ENCODE peak calls at places on chromosome 13, in ten cellular contexts. One of them, this sample, is unnamed.
A peak's percentile ranks its signal among the peaks of the same experiment; 100 is the strongest.

GRCh38 chr13:112976526-112976925 is 7.5 kb downstream of the MCF2L start:
- DNase-seq in neural progenitor cell: no peak
- DNase-seq in CD8-positive, alpha-beta memory T cell: no peak
- DNase-seq in coronary artery: no peak
- DNase-seq in Panc1: no peak
- DNase-seq in heart left ventricle: no peak
- DNase-seq in tibial nerve: no peak
- DNase-seq in left ventricle myocardium inferior: no peak
- DNase-seq in fibroblast of lung: no peak
- DNase-seq in IMR-90: no peak
- DNase-seq in this sample: no peak

GRCh38 chr13:21040120-21040834 is 21.1 kb downstream of the LATS2 start:
- DNase-seq in CD8-positive, alpha-beta memory T cell: no peak
- DNase-seq in IMR-90: no peak
- DNase-seq in left ventricle myocardium inferior: no peak
- DNase-seq in coronary artery: no peak
- DNase-seq in neural progenitor cell: no peak
- DNase-seq in fibroblast of lung: no peak
- DNase-seq in tibial nerve: no peak
- DNase-seq in heart left ventricle: no peak
- DNase-seq in Panc1: no peak
- DNase-seq in this sample: no peak

GRCh38 chr13:106696719-106697118 is 128.8 kb upstream of the ARGLU1 start:
- DNase-seq in coronary artery: no peak
- DNase-seq in heart left ventricle: no peak
- DNase-seq in IMR-90: no peak
- DNase-seq in left ventricle myocardium inferior: no peak
- DNase-seq in tibial nerve: no peak
- DNase-seq in neural progenitor cell: no peak
- DNase-seq in Panc1: no peak
- DNase-seq in fibroblast of lung: no peak
- DNase-seq in CD8-positive, alpha-beta memory T cell: no peak
- DNase-seq in this sample: no peak

GRCh38 chr13:113918580-113918979 is 54.7 kb upstream of the GAS6 start:
- DNase-seq in tibial nerve: no peak
- DNase-seq in heart left ventricle: no peak
- DNase-seq in left ventricle myocardium inferior: no peak
- DNase-seq in Panc1: no peak
- DNase-seq in IMR-90: no peak
- DNase-seq in CD8-positive, alpha-beta memory T cell: no peak
- DNase-seq in fibroblast of lung: no peak
- DNase-seq in coronary artery: peak; percentile 41
- DNase-seq in neural progenitor cell: no peak
- DNase-seq in this sample: no peak

GRCh38 chr13:23949200-23949599 is 51.9 kb upstream of the C1QTNF9B start:
- DNase-seq in left ventricle myocardium inferior: no peak
- DNase-seq in IMR-90: no peak
- DNase-seq in neural progenitor cell: no peak
- DNase-seq in tibial nerve: no peak
- DNase-seq in Panc1: no peak
- DNase-seq in CD8-positive, alpha-beta memory T cell: no peak
- DNase-seq in coronary artery: no peak
- DNase-seq in fibroblast of lung: no peak
- DNase-seq in heart left ventricle: no peak
- DNase-seq in this sample: no peak

GRCh38 chr13:62309904-62310303 is 894.3 kb upstream of the PCDH20 start:
- DNase-seq in fibroblast of lung: no peak
- DNase-seq in IMR-90: no peak
- DNase-seq in tibial nerve: no peak
- DNase-seq in coronary artery: no peak
- DNase-seq in CD8-positive, alpha-beta memory T cell: no peak
- DNase-seq in neural progenitor cell: peak; percentile 4
- DNase-seq in left ventricle myocardium inferior: no peak
- DNase-seq in heart left ventricle: no peak
- DNase-seq in Panc1: no peak
- DNase-seq in this sample: no peak

GRCh38 chr13:34338102-34338501 is 520.2 kb downstream of the RFC3 start:
- DNase-seq in CD8-positive, alpha-beta memory T cell: no peak
- DNase-seq in IMR-90: no peak
- DNase-seq in left ventricle myocardium inferior: no peak
- DNase-seq in coronary artery: no peak
- DNase-seq in Panc1: no peak
- DNase-seq in neural progenitor cell: no peak
- DNase-seq in heart left ventricle: no peak
- DNase-seq in tibial nerve: no peak
- DNase-seq in fibroblast of lung: no peak
- DNase-seq in this sample: no peak

GRCh38 chr13:113582841-113583631 is 1.5 kb upstream of the TFDP1 start:
- DNase-seq in left ventricle myocardium inferior: no peak
- DNase-seq in heart left ventricle: no peak
- DNase-seq in fibroblast of lung: no peak
- DNase-seq in CD8-positive, alpha-beta memory T cell: peak; percentile 40
- DNase-seq in tibial nerve: no peak
- DNase-seq in neural progenitor cell: no peak
- DNase-seq in coronary artery: peak; percentile 67
- DNase-seq in IMR-90: no peak
- DNase-seq in Panc1: no peak
- DNase-seq in this sample: no peak

GRCh38 chr13:28273919-28274318 is 135.6 kb downstream of the PAN3 start:
- DNase-seq in IMR-90: peak; percentile 3
- DNase-seq in Panc1: no peak
- DNase-seq in CD8-positive, alpha-beta memory T cell: no peak
- DNase-seq in coronary artery: no peak
- DNase-seq in fibroblast of lung: no peak
- DNase-seq in heart left ventricle: no peak
- DNase-seq in neural progenitor cell: peak; percentile 6
- DNase-seq in left ventricle myocardium inferior: no peak
- DNase-seq in tibial nerve: no peak
- DNase-seq in this sample: no peak

GRCh38 chr13:35700661-35701060 is 224.2 kb upstream of the MAB21L1 start:
- DNase-seq in Panc1: no peak
- DNase-seq in fibroblast of lung: peak; percentile 81
- DNase-seq in CD8-positive, alpha-beta memory T cell: no peak
- DNase-seq in tibial nerve: no peak
- DNase-seq in left ventricle myocardium inferior: no peak
- DNase-seq in neural progenitor cell: no peak
- DNase-seq in coronary artery: no peak
- DNase-seq in IMR-90: peak; percentile 72
- DNase-seq in heart left ventricle: no peak
- DNase-seq in this sample: no peak

GRCh38 chr13:33178197-33178699 is 107.3 kb downstream of the STARD13 start:
- DNase-seq in heart left ventricle: no peak
- DNase-seq in neural progenitor cell: no peak
- DNase-seq in tibial nerve: no peak
- DNase-seq in left ventricle myocardium inferior: no peak
- DNase-seq in CD8-positive, alpha-beta memory T cell: no peak
- DNase-seq in Panc1: no peak
- DNase-seq in IMR-90: no peak
- DNase-seq in fibroblast of lung: no peak
- DNase-seq in coronary artery: no peak
- DNase-seq in this sample: no peak

GRCh38 chr13:52450793-52451116 is 321 bp upstream of the VPS36 start:
- DNase-seq in left ventricle myocardium inferior: no peak
- DNase-seq in heart left ventricle: no peak
- DNase-seq in tibial nerve: no peak
- DNase-seq in neural progenitor cell: no peak
- DNase-seq in IMR-90: no peak
- DNase-seq in coronary artery: no peak
- DNase-seq in fibroblast of lung: no peak
- DNase-seq in CD8-positive, alpha-beta memory T cell: no peak
- DNase-seq in Panc1: no peak
- DNase-seq in this sample: no peak

GRCh38 chr13:52452470-52452869 is 2.0 kb upstream of the VPS36 start:
- DNase-seq in fibroblast of lung: no peak
- DNase-seq in neural progenitor cell: no peak
- DNase-seq in heart left ventricle: no peak
- DNase-seq in coronary artery: no peak
- DNase-seq in Panc1: no peak
- DNase-seq in left ventricle myocardium inferior: no peak
- DNase-seq in IMR-90: no peak
- DNase-seq in CD8-positive, alpha-beta memory T cell: no peak
- DNase-seq in tibial nerve: no peak
- DNase-seq in this sample: no peak

GRCh38 chr13:52454825-52455676 is at the start of gene CKAP2:
- DNase-seq in tibial nerve: peak; percentile 89
- DNase-seq in left ventricle myocardium inferior: peak; percentile 93
- DNase-seq in fibroblast of lung: peak; percentile 92
- DNase-seq in Panc1: peak; percentile 78
- DNase-seq in heart left ventricle: peak; percentile 95
- DNase-seq in neural progenitor cell: peak; percentile 98
- DNase-seq in CD8-positive, alpha-beta memory T cell: peak; percentile 95
- DNase-seq in coronary artery: peak; percentile 95
- DNase-seq in IMR-90: peak; percentile 93
- DNase-seq in this sample: peak; percentile 84

GRCh38 chr13:52455677-52456041 is 381 bp downstream of the CKAP2 start:
- DNase-seq in Panc1: peak; percentile 20
- DNase-seq in fibroblast of lung: peak; percentile 52
- DNase-seq in CD8-positive, alpha-beta memory T cell: peak; percentile 79
- DNase-seq in neural progenitor cell: peak; percentile 96
- DNase-seq in tibial nerve: peak; percentile 15
- DNase-seq in left ventricle myocardium inferior: peak; percentile 65
- DNase-seq in heart left ventricle: peak; percentile 76
- DNase-seq in IMR-90: peak; percentile 43
- DNase-seq in coronary artery: peak; percentile 79
- DNase-seq in this sample: peak; percentile 7

GRCh38 chr13:52454459-52454824 is 836 bp upstream of the CKAP2 start:
- DNase-seq in tibial nerve: no peak
- DNase-seq in neural progenitor cell: peak; percentile 32
- DNase-seq in heart left ventricle: no peak
- DNase-seq in fibroblast of lung: peak; percentile 13
- DNase-seq in IMR-90: peak; percentile 8
- DNase-seq in Panc1: no peak
- DNase-seq in CD8-positive, alpha-beta memory T cell: peak; percentile 54
- DNase-seq in left ventricle myocardium inferior: no peak
- DNase-seq in coronary artery: no peak
- DNase-seq in this sample: no peak
- H3K27ac ChIP-seq in tibial nerve: peak overlapping the region; percentile 89
- H3K27ac ChIP-seq in neural progenitor cell: no peak overlapping the region
- H3K27ac ChIP-seq in heart left ventricle: peak overlapping the region; percentile 94
- H3K27ac ChIP-seq in fibroblast of lung: peak overlapping the region; percentile 77
- H3K27ac ChIP-seq in IMR-90: peak overlapping the region; percentile 49
- H3K27ac ChIP-seq in Panc1: peak overlapping the region; percentile 93
- H3K27ac ChIP-seq in CD8-positive, alpha-beta memory T cell: peak overlapping the region; percentile 89
- H3K27ac ChIP-seq in left ventricle myocardium inferior: peak overlapping the region; percentile 92
- H3K27ac ChIP-seq in coronary artery: no peak overlapping the region
- H3K27ac ChIP-seq in this sample: no peak overlapping the region

GRCh38 chr13:99653526-99653925 is 152.3 kb downstream of the TM9SF2 start:
- DNase-seq in IMR-90: no peak
- DNase-seq in heart left ventricle: no peak
- DNase-seq in fibroblast of lung: no peak
- DNase-seq in tibial nerve: no peak
- DNase-seq in coronary artery: no peak
- DNase-seq in Panc1: no peak
- DNase-seq in left ventricle myocardium inferior: no peak
- DNase-seq in CD8-positive, alpha-beta memory T cell: no peak
- DNase-seq in neural progenitor cell: no peak
- DNase-seq in this sample: no peak

GRCh38 chr13:99652141-99652540 is 150.9 kb downstream of the TM9SF2 start:
- DNase-seq in fibroblast of lung: no peak
- DNase-seq in coronary artery: no peak
- DNase-seq in neural progenitor cell: no peak
- DNase-seq in CD8-positive, alpha-beta memory T cell: no peak
- DNase-seq in IMR-90: no peak
- DNase-seq in tibial nerve: no peak
- DNase-seq in Panc1: no peak
- DNase-seq in left ventricle myocardium inferior: no peak
- DNase-seq in heart left ventricle: no peak
- DNase-seq in this sample: no peak

GRCh38 chr13:99654076-99654475 is 152.8 kb downstream of the TM9SF2 start:
- DNase-seq in Panc1: no peak
- DNase-seq in heart left ventricle: no peak
- DNase-seq in neural progenitor cell: no peak
- DNase-seq in CD8-positive, alpha-beta memory T cell: no peak
- DNase-seq in left ventricle myocardium inferior: no peak
- DNase-seq in fibroblast of lung: no peak
- DNase-seq in IMR-90: no peak
- DNase-seq in coronary artery: no peak
- DNase-seq in tibial nerve: no peak
- DNase-seq in this sample: no peak

GRCh38 chr13:99651016-99651415 is 149.7 kb downstream of the TM9SF2 start:
- DNase-seq in fibroblast of lung: no peak
- DNase-seq in IMR-90: no peak
- DNase-seq in heart left ventricle: no peak
- DNase-seq in coronary artery: no peak
- DNase-seq in Panc1: no peak
- DNase-seq in tibial nerve: no peak
- DNase-seq in neural progenitor cell: no peak
- DNase-seq in left ventricle myocardium inferior: no peak
- DNase-seq in CD8-positive, alpha-beta memory T cell: no peak
- DNase-seq in this sample: no peak

GRCh38 chr13:99652901-99653300 is 151.6 kb downstream of the TM9SF2 start:
- DNase-seq in Panc1: no peak
- DNase-seq in heart left ventricle: no peak
- DNase-seq in fibroblast of lung: no peak
- DNase-seq in neural progenitor cell: no peak
- DNase-seq in coronary artery: no peak
- DNase-seq in IMR-90: no peak
- DNase-seq in CD8-positive, alpha-beta memory T cell: no peak
- DNase-seq in left ventricle myocardium inferior: no peak
- DNase-seq in tibial nerve: no peak
- DNase-seq in this sample: no peak
- H3K27ac ChIP-seq in Panc1: no peak overlapping the region
- H3K27ac ChIP-seq in heart left ventricle: no peak overlapping the region
- H3K27ac ChIP-seq in fibroblast of lung: no peak overlapping the region
- H3K27ac ChIP-seq in neural progenitor cell: no peak overlapping the region
- H3K27ac ChIP-seq in coronary artery: no peak overlapping the region
- H3K27ac ChIP-seq in IMR-90: no peak overlapping the region
- H3K27ac ChIP-seq in CD8-positive, alpha-beta memory T cell: no peak overlapping the region
- H3K27ac ChIP-seq in left ventricle myocardium inferior: no peak overlapping the region
- H3K27ac ChIP-seq in tibial nerve: no peak overlapping the region
- H3K27ac ChIP-seq in this sample: no peak overlapping the region

DNA sequence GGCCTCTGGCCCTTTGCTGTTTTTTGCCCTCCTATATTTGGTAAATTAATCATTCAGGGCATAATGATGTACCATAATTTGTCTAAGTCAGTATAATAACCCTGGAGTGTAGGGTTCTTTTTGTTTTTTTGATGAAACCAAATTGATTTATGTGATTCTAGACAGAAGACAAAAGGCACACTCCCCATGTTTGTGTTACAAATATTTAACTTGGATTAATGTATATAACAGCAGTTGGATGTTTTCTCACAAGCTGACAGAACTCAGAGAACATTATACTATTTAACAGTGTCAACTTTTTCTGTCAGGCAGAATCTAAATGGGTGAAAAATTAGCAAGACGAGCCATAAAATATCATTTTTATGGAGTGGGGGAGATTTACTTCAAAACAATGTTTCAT is 15.2 kb downstream of the CBY2 start:
- DNase-seq in Panc1: no peak
- DNase-seq in CD8-positive, alpha-beta memory T cell: no peak
- DNase-seq in heart left ventricle: no peak
- DNase-seq in coronary artery: no peak
- DNase-seq in fibroblast of lung: no peak
- DNase-seq in tibial nerve: no peak
- DNase-seq in neural progenitor cell: no peak
- DNase-seq in IMR-90: no peak
- DNase-seq in left ventricle myocardium inferior: no peak
- DNase-seq in this sample: no peak
- H3K27ac ChIP-seq in Panc1: no peak overlapping the region
- H3K27ac ChIP-seq in CD8-positive, alpha-beta memory T cell: no peak overlapping the region
- H3K27ac ChIP-seq in heart left ventricle: no peak overlapping the region
- H3K27ac ChIP-seq in coronary artery: no peak overlapping the region
- H3K27ac ChIP-seq in fibroblast of lung: no peak overlapping the region
- H3K27ac ChIP-seq in tibial nerve: no peak overlapping the region
- H3K27ac ChIP-seq in neural progenitor cell: no peak overlapping the region
- H3K27ac ChIP-seq in IMR-90: no peak overlapping the region
- H3K27ac ChIP-seq in left ventricle myocardium inferior: no peak overlapping the region
- H3K27ac ChIP-seq in this sample: no peak overlapping the region

GRCh38 chr13:110218601-110219201 is 88.3 kb downstream of the COL4A1 start:
- DNase-seq in CD8-positive, alpha-beta memory T cell: no peak
- DNase-seq in coronary artery: no peak
- DNase-seq in neural progenitor cell: no peak
- DNase-seq in heart left ventricle: peak; percentile 64
- DNase-seq in tibial nerve: no peak
- DNase-seq in Panc1: no peak
- DNase-seq in left ventricle myocardium inferior: no peak
- DNase-seq in IMR-90: no peak
- DNase-seq in fibroblast of lung: no peak
- DNase-seq in this sample: no peak
- H3K27ac ChIP-seq in CD8-positive, alpha-beta memory T cell: no peak overlapping the region
- H3K27ac ChIP-seq in coronary artery: peak overlapping the region; percentile 91
- H3K27ac ChIP-seq in neural progenitor cell: no peak overlapping the region
- H3K27ac ChIP-seq in heart left ventricle: peak overlapping the region; percentile 78
- H3K27ac ChIP-seq in tibial nerve: peak overlapping the region; percentile 79
- H3K27ac ChIP-seq in Panc1: no peak overlapping the region
- H3K27ac ChIP-seq in left ventricle myocardium inferior: peak overlapping the region; percentile 66
- H3K27ac ChIP-seq in IMR-90: no peak overlapping the region
- H3K27ac ChIP-seq in fibroblast of lung: peak overlapping the region; percentile 50
- H3K27ac ChIP-seq in this sample: no peak overlapping the region